ENCODE peak calls at places on chromosomes 7 and 10, in five cellular contexts. C is activated CD8-positive, alpha-beta T cell treated with anti-CD3 and anti-CD28 coated beads for 36 hours; K is progenitor cell of endocrine pancreas; A is stomach; O is Caco-2. Z is an unnamed sample.

GRCh38 chr7:1113548-1113885 is 25.6 kb downstream of the GPER1 start:
- DNase-seq in C (no peak), K (no peak), O (no peak), A (no peak), Z (no peak)

GRCh38 chr7:22372863-22373262 is 15.9 kb upstream of the RAPGEF5 start:
- DNase-seq in O (no peak), C (no peak), A (peak), K (no peak), Z (no peak)

GRCh38 chr10:5556576-5556975 is 31.8 kb downstream of the CALML3 start:
- DNase-seq in K (no peak), C (no peak), O (no peak), A (peak), Z (no peak)

GRCh38 chr10:58894929-58895328 is 281.5 kb upstream of the PHYHIPL start:
- DNase-seq in A (no peak), C (no peak), O (peak), K (no peak), Z (no peak)

GRCh38 chr7:97421307-97421905 is 303.9 kb downstream of the SDHAF3 start:
- DNase-seq in O (no peak), A (no peak), K (no peak), C (no peak), Z (no peak)

GRCh38 chr10:129936923-129937300 is 27.2 kb downstream of the EBF3 start:
- DNase-seq in C (no peak), O (no peak), A (no peak), K (no peak), Z (no peak)

GRCh38 chr10:91163709-91164474 is 56.6 kb upstream of the PCGF5 start:
- DNase-seq in C (peak), K (peak), O (peak), A (peak), Z (no peak)

GRCh38 chr10:103519798-103520197 is 26.3 kb downstream of the NEURL1 start:
- DNase-seq in O (no peak), C (no peak), K (no peak), A (no peak), Z (no peak)

GRCh38 chr10:75111367-75111905 is at the start of gene SAMD8:
- DNase-seq in C (peak), O (peak), K (peak), A (peak), Z (peak)

GRCh38 chr7:24477376-24477775 is 95.9 kb upstream of the PALS2 start:
- DNase-seq in A (no peak), C (no peak), K (no peak), O (no peak), Z (no peak)

GRCh38 chr7:90766814-90767564 is 170.9 kb downstream of the CDK14 start:
- DNase-seq in K (no peak), A (peak), C (no peak), O (peak), Z (no peak)

GRCh38 chr10:115624448-115624847 is 531.3 kb downstream of the ATRNL1 start:
- DNase-seq in O (peak), C (no peak), K (no peak), A (no peak), Z (no peak)

GRCh38 chr7:102415685-102416225 is 17.6 kb upstream of the ORAI2 start:
- DNase-seq in A (no peak), O (no peak), K (no peak), C (peak), Z (no peak)

GRCh38 chr7:28986723-28987122 is 28.6 kb upstream of the TRIL start:
- DNase-seq in C (no peak), K (no peak), O (no peak), A (no peak), Z (no peak)

GRCh38 chr10:92110039-92110794 is 180.7 kb downstream of the CPEB3 start:
- DNase-seq in A (no peak), O (no peak), K (no peak), C (no peak), Z (no peak)

GRCh38 chr7:157318015-157318706 is 18.6 kb upstream of the DNAJB6 start:
- DNase-seq in K (no peak), C (peak), O (no peak), A (peak), Z (no peak)

GRCh38 chr7:108236681-108237415 is 106.7 kb upstream of the LAMB4 start:
- DNase-seq in A (no peak), O (peak), C (no peak), K (no peak), Z (no peak)

GRCh38 chr10:63862860-63863259 is 341.7 kb downstream of the REEP3 start:
- DNase-seq in K (no peak), C (no peak), O (no peak), A (no peak), Z (no peak)

GRCh38 chr7:2072798-2073197 is 159.9 kb downstream of the MAD1L1 start:
- DNase-seq in K (no peak), C (no peak), O (no peak), A (no peak), Z (no peak)

GRCh38 chr10:89900554-89900953 is 199.2 kb downstream of the KIF20B start:
- DNase-seq in K (no peak), O (no peak), A (no peak), C (no peak), Z (no peak)

GRCh38 chr7:23473848-23474097 is 3.5 kb upstream of the IGF2BP3 start:
- DNase-seq in K (no peak), A (no peak), O (peak), C (no peak), Z (peak)

GRCh38 chr7:36594445-36594844 is 129.8 kb downstream of the AOAH start:
- DNase-seq in C (no peak), A (no peak), K (no peak), O (no peak), Z (no peak)

GRCh38 chr7:155670521-155670920 is 26.1 kb downstream of the RBM33 start:
- DNase-seq in C (no peak), K (no peak), A (no peak), O (no peak), Z (no peak)

GRCh38 chr10:90087197-90088007 is 386.0 kb downstream of the KIF20B start:
- DNase-seq in A (no peak), K (no peak), O (no peak), C (peak), Z (no peak)

GRCh38 chr7:2982831-2983230 is 60.8 kb downstream of the CARD11 start:
- DNase-seq in C (peak), A (no peak), K (no peak), O (no peak), Z (no peak)

GRCh38 chr7:81715984-81716588 is 53.8 kb downstream of the HGF start:
- DNase-seq in C (no peak), A (no peak), K (no peak), O (peak), Z (peak)

GRCh38 chr10:8637640-8638039 is 583.2 kb downstream of the GATA3 start:
- DNase-seq in C (no peak), O (no peak), A (no peak), K (no peak), Z (no peak)

GRCh38 chr7:70674268-70675025 is 457.5 kb upstream of the GALNT17 start:
- DNase-seq in O (no peak), K (no peak), A (no peak), C (no peak), Z (no peak)

GRCh38 chr7:57305192-57305748 is 144.7 kb upstream of the ZNF716 start:
- DNase-seq in K (no peak), O (no peak), C (peak), A (no peak), Z (no peak)
- TF ChIP-seq CTCF in K (no peak), O (no peak), C (peak), A (no peak), Z (peak)

DNA sequence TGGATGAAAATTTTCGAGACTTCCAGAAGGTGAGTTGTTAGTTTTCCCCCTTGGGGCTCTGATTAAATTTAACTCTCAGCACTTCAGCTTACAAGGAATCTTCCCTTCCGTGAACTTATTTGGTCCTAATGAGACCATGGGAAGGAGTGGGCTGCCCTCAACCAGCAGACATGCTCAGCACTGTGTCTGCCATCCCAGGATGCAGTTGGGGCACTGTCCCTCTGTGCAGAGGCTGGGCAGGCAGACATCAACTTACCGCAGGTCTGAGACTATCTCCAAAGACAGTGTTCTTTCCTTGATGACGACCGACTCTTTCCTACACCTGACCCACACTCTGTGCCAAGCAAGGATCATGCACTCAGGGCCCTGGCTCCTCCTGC is 36.7 kb downstream of the VOPP1 start:
- DNase-seq in K (no peak), O (no peak), A (no peak), C (no peak), Z (no peak)
- TF ChIP-seq CTCF in K (no peak), O (no peak), A (no peak), C (no peak), Z (no peak)

GRCh38 chr7:40698921-40699260 is 564.1 kb downstream of the SUGCT start:
- DNase-seq in K (no peak), O (no peak), A (no peak), C (no peak), Z (no peak)

GRCh38 chr7:40697653-40698052 is 562.8 kb downstream of the SUGCT start:
- DNase-seq in O (no peak), C (peak), A (no peak), K (no peak), Z (no peak)

GRCh38 chr7:40698214-40698920 is 563.6 kb downstream of the SUGCT start:
- DNase-seq in O (no peak), C (no peak), K (no peak), A (no peak), Z (no peak)

GRCh38 chr7:40701836-40702551 is 567.2 kb downstream of the SUGCT start:
- DNase-seq in O (peak), C (peak), K (no peak), A (no peak), Z (no peak)

GRCh38 chr7:40700653-40701475 is 566.1 kb downstream of the SUGCT start:
- DNase-seq in A (no peak), K (no peak), O (peak), C (peak), Z (no peak)
- TF ChIP-seq CTCF in A (no peak), K (no peak), O (peak), C (peak), Z (no peak)

DNA sequence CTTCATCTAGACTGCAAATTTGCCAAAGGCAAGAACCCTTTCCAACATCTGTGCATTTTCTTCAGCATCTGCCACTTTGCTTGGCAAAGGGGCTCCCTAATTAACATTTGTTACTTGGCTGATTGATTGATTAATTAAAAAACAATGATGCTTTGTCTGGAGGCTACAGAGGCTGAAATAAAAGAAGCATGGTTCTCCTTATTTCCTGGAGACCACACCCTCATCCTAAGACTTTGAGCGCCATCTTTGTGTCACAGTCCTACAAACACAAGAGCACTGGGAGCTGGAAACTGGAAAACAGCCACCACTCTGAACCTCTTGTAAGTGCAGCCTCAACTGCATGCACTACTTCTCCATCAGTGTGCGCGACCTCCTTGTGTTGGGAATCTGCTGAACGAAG is 189.1 kb downstream of the C7orf25 start:
- DNase-seq in C (no peak), K (no peak), O (no peak), A (no peak), Z (no peak)
- TF ChIP-seq CTCF in C (no peak), K (no peak), O (no peak), A (no peak), Z (no peak)

GRCh38 chr10:86400705-86401587 is 34.4 kb upstream of the GRID1 start:
- DNase-seq in K (peak), O (peak), A (peak), C (peak), Z (peak)
- TF ChIP-seq CTCF in K (peak), O (peak), A (no peak), C (no peak), Z (no peak)

GRCh38 chr10:114604357-114605129 is 53.5 kb downstream of the ABLIM1 start:
- DNase-seq in A (no peak), C (no peak), K (no peak), O (no peak), Z (no peak)
- TF ChIP-seq CTCF in A (no peak), C (no peak), K (no peak), O (no peak), Z (no peak)

GRCh38 chr7:51481421-51481820 is 164.8 kb upstream of the COBL start:
- DNase-seq in C (no peak), K (no peak), A (no peak), O (no peak), Z (no peak)
- TF ChIP-seq CTCF in C (no peak), K (no peak), A (no peak), O (no peak), Z (no peak)

DNA sequence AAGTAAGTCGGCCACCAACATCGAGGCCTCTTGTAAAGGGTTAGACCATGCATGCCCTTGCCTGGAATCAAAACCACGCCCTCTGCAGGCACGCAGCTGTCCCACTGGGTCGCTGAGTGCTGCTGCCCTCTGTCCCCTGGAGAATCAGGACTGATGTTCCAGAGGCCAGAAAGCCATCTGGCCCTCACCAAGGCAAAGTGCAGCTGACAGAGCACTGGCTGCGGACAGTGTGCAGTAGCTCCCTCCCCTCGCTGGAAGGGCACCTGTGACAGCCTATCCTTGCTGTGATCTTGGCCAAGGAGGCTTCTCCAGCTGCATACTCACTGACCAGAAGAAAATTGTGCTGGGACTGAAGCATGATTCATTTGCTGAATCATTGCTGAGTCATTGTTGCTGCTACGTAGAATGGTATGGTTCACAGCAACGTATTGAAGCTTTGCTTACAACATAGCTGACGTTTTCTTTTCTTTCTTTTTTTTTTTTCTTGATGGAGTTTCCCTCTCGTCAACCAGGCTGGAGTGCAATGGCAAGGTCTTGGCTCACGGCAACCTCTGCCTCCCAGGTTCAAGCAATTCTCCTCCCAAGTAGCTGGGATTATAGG is 30.4 kb downstream of the DDC start:
- DNase-seq in A (no peak), C (peak), O (peak), K (no peak), Z (no peak)
- TF ChIP-seq CTCF in A (no peak), C (no peak), O (no peak), K (no peak), Z (no peak)

GRCh38 chr10:110919349-110919931 is at the start of gene SHOC2:
- DNase-seq in C (peak), O (peak), K (peak), A (peak), Z (peak)
- TF ChIP-seq CTCF in C (no peak), O (peak), K (peak), A (no peak), Z (no peak)

GRCh38 chr7:12674861-12675260 is 12.6 kb upstream of the ARL4A start:
- DNase-seq in O (peak), C (peak), A (no peak), K (no peak), Z (peak)
- TF ChIP-seq CTCF in O (peak), C (peak), A (peak), K (peak), Z (peak)